ENCODE peak calls at places on chromosomes 11 and 22, in nine cellular contexts. One of them, this sample, is unnamed.

GRCh38 chr11:2740275-2740940 is 40.6 kb upstream of the KCNQ1OT1 start:
- DNase-seq in EH: no peak
- DNase-seq in immature natural killer cell: no peak
- DNase-seq in RCC 7860: no peak
- DNase-seq in tibial nerve: no peak
- DNase-seq in amniotic stem cell: no peak
- DNase-seq in fibroblast of pulmonary artery: no peak
- DNase-seq in EL: no peak
- DNase-seq in G401: no peak
- DNase-seq in this sample: no peak

GRCh38 chr22:49372111-49372529 is 455.6 kb downstream of the BRD1 start:
- DNase-seq in EH: no peak
- DNase-seq in immature natural killer cell: no peak
- DNase-seq in RCC 7860: no peak
- DNase-seq in tibial nerve: no peak
- DNase-seq in amniotic stem cell: no peak
- DNase-seq in fibroblast of pulmonary artery: no peak
- DNase-seq in EL: no peak
- DNase-seq in G401: no peak
- DNase-seq in this sample: no peak

GRCh38 chr11:107157146-107157808 is 139.0 kb upstream of the GUCY1A2 start:
- DNase-seq in EH: no peak
- DNase-seq in immature natural killer cell: no peak
- DNase-seq in RCC 7860: no peak
- DNase-seq in tibial nerve: no peak
- DNase-seq in amniotic stem cell: no peak
- DNase-seq in fibroblast of pulmonary artery: no peak
- DNase-seq in EL: peak
- DNase-seq in G401: no peak
- DNase-seq in this sample: no peak

GRCh38 chr11:100827934-100828661 is 141.0 kb downstream of the ARHGAP42 start:
- DNase-seq in EH: no peak
- DNase-seq in immature natural killer cell: no peak
- DNase-seq in RCC 7860: peak
- DNase-seq in tibial nerve: no peak
- DNase-seq in amniotic stem cell: no peak
- DNase-seq in fibroblast of pulmonary artery: peak
- DNase-seq in EL: no peak
- DNase-seq in G401: no peak
- DNase-seq in this sample: peak

GRCh38 chr11:19867064-19867463 is 154.4 kb downstream of the NAV2 start:
- DNase-seq in EH: no peak
- DNase-seq in immature natural killer cell: no peak
- DNase-seq in RCC 7860: no peak
- DNase-seq in tibial nerve: no peak
- DNase-seq in amniotic stem cell: no peak
- DNase-seq in fibroblast of pulmonary artery: no peak
- DNase-seq in EL: no peak
- DNase-seq in G401: no peak
- DNase-seq in this sample: no peak

GRCh38 chr22:36065775-36066544 is 37.3 kb upstream of the RBFOX2 start:
- DNase-seq in EH: peak
- DNase-seq in immature natural killer cell: peak
- DNase-seq in RCC 7860: peak
- DNase-seq in tibial nerve: peak
- DNase-seq in amniotic stem cell: peak
- DNase-seq in fibroblast of pulmonary artery: peak
- DNase-seq in EL: peak
- DNase-seq in G401: peak
- DNase-seq in this sample: peak

GRCh38 chr22:47201996-47202818 is 439.8 kb downstream of the TBC1D22A start:
- DNase-seq in EH: no peak
- DNase-seq in immature natural killer cell: no peak
- DNase-seq in RCC 7860: no peak
- DNase-seq in tibial nerve: peak
- DNase-seq in amniotic stem cell: no peak
- DNase-seq in fibroblast of pulmonary artery: no peak
- DNase-seq in EL: no peak
- DNase-seq in G401: no peak
- DNase-seq in this sample: no peak

GRCh38 chr11:72075109-72075508 is 5.2 kb downstream of the NUMA1 start:
- DNase-seq in EH: peak
- DNase-seq in immature natural killer cell: no peak
- DNase-seq in RCC 7860: no peak
- DNase-seq in tibial nerve: no peak
- DNase-seq in amniotic stem cell: no peak
- DNase-seq in fibroblast of pulmonary artery: no peak
- DNase-seq in EL: peak
- DNase-seq in G401: peak
- DNase-seq in this sample: no peak

GRCh38 chr11:34323601-34324000 is 34.2 kb downstream of the ABTB2 start:
- DNase-seq in EH: peak
- DNase-seq in immature natural killer cell: no peak
- DNase-seq in RCC 7860: no peak
- DNase-seq in tibial nerve: no peak
- DNase-seq in amniotic stem cell: no peak
- DNase-seq in fibroblast of pulmonary artery: no peak
- DNase-seq in EL: no peak
- DNase-seq in G401: no peak
- DNase-seq in this sample: no peak

GRCh38 chr22:17375914-17376614 is 6.8 kb downstream of the CECR2 start:
- DNase-seq in EH: no peak
- DNase-seq in immature natural killer cell: no peak
- DNase-seq in RCC 7860: no peak
- DNase-seq in tibial nerve: no peak
- DNase-seq in amniotic stem cell: no peak
- DNase-seq in fibroblast of pulmonary artery: no peak
- DNase-seq in EL: no peak
- DNase-seq in G401: no peak
- DNase-seq in this sample: no peak

GRCh38 chr11:119441898-119442243 is 18.9 kb upstream of the THY1 start:
- DNase-seq in EH: no peak
- DNase-seq in immature natural killer cell: no peak
- DNase-seq in RCC 7860: no peak
- DNase-seq in tibial nerve: no peak
- DNase-seq in amniotic stem cell: no peak
- DNase-seq in fibroblast of pulmonary artery: no peak
- DNase-seq in EL: no peak
- DNase-seq in G401: no peak
- DNase-seq in this sample: no peak

GRCh38 chr11:123640677-123641494 is 13.5 kb downstream of the SCN3B start:
- DNase-seq in EH: peak
- DNase-seq in immature natural killer cell: peak
- DNase-seq in RCC 7860: peak
- DNase-seq in tibial nerve: no peak
- DNase-seq in amniotic stem cell: no peak
- DNase-seq in fibroblast of pulmonary artery: peak
- DNase-seq in EL: peak
- DNase-seq in G401: peak
- DNase-seq in this sample: peak

GRCh38 chr11:126476977-126477376 is 121.5 kb downstream of the ST3GAL4 start:
- DNase-seq in EH: no peak
- DNase-seq in immature natural killer cell: no peak
- DNase-seq in RCC 7860: no peak
- DNase-seq in tibial nerve: no peak
- DNase-seq in amniotic stem cell: no peak
- DNase-seq in fibroblast of pulmonary artery: no peak
- DNase-seq in EL: no peak
- DNase-seq in G401: no peak
- DNase-seq in this sample: no peak

GRCh38 chr11:65498042-65498726 is 661 bp upstream of the MALAT1 start:
- DNase-seq in EH: peak
- DNase-seq in immature natural killer cell: peak
- DNase-seq in RCC 7860: peak
- DNase-seq in tibial nerve: no peak
- DNase-seq in amniotic stem cell: no peak
- DNase-seq in fibroblast of pulmonary artery: peak
- DNase-seq in EL: peak
- DNase-seq in G401: peak
- DNase-seq in this sample: peak

GRCh38 chr11:17649261-17649660 is 70.1 kb upstream of the MYOD1 start:
- DNase-seq in EH: no peak
- DNase-seq in immature natural killer cell: no peak
- DNase-seq in RCC 7860: no peak
- DNase-seq in tibial nerve: no peak
- DNase-seq in amniotic stem cell: no peak
- DNase-seq in fibroblast of pulmonary artery: no peak
- DNase-seq in EL: no peak
- DNase-seq in G401: no peak
- DNase-seq in this sample: no peak

GRCh38 chr22:44460287-44461082 is 37.5 kb downstream of the RTL6 start:
- DNase-seq in EH: peak
- DNase-seq in immature natural killer cell: no peak
- DNase-seq in RCC 7860: no peak
- DNase-seq in tibial nerve: no peak
- DNase-seq in amniotic stem cell: no peak
- DNase-seq in fibroblast of pulmonary artery: no peak
- DNase-seq in EL: no peak
- DNase-seq in G401: no peak
- DNase-seq in this sample: no peak

GRCh38 chr11:71446942-71447688 is 1.1 kb downstream of the DHCR7 start:
- DNase-seq in EH: peak
- DNase-seq in immature natural killer cell: no peak
- DNase-seq in RCC 7860: no peak
- DNase-seq in tibial nerve: no peak
- DNase-seq in amniotic stem cell: no peak
- DNase-seq in fibroblast of pulmonary artery: peak
- DNase-seq in EL: peak
- DNase-seq in G401: no peak
- DNase-seq in this sample: peak

GRCh38 chr22:50012201-50013181 is at the start of gene IL17REL:
- DNase-seq in EH: peak
- DNase-seq in immature natural killer cell: no peak
- DNase-seq in RCC 7860: no peak
- DNase-seq in tibial nerve: no peak
- DNase-seq in amniotic stem cell: peak
- DNase-seq in fibroblast of pulmonary artery: peak
- DNase-seq in EL: peak
- DNase-seq in G401: no peak
- DNase-seq in this sample: peak

This sample was measured in DMS53.